ENCODE peak calls at places on chromosomes 11 and 22, in nine cellular contexts. One of them, this sample, is unnamed.

GRCh38 chr22:24146791-24147353 is 34.4 kb upstream of the SUSD2 start:
- DNase-seq in stimulated activated CD4-positive, alpha-beta T cell treated with anti-CD3 and anti-CD28 coated beads, Interleukin-2, amount 100 ng/mL, for 48 hours: no peak
- DNase-seq in HEK293T: no peak
- DNase-seq in tibial nerve: no peak
- DNase-seq in cardiac muscle cell: peak
- DNase-seq in NCI-H1694: peak
- DNase-seq in naive B cell: no peak
- DNase-seq in NCI-H1092 treated with DMSO at 0.1 percent for 48 hours: no peak
- DNase-seq in GM04504: no peak
- DNase-seq in this sample: no peak

GRCh38 chr22:46007003-46007847 is 30.3 kb upstream of the WNT7B start:
- DNase-seq in stimulated activated CD4-positive, alpha-beta T cell treated with anti-CD3 and anti-CD28 coated beads, Interleukin-2, amount 100 ng/mL, for 48 hours: no peak
- DNase-seq in HEK293T: no peak
- DNase-seq in tibial nerve: no peak
- DNase-seq in cardiac muscle cell: no peak
- DNase-seq in NCI-H1694: no peak
- DNase-seq in naive B cell: no peak
- DNase-seq in NCI-H1092 treated with DMSO at 0.1 percent for 48 hours: no peak
- DNase-seq in GM04504: peak
- DNase-seq in this sample: no peak

GRCh38 chr11:74012072-74012809 is 3.4 kb upstream of the UCP3 start:
- DNase-seq in stimulated activated CD4-positive, alpha-beta T cell treated with anti-CD3 and anti-CD28 coated beads, Interleukin-2, amount 100 ng/mL, for 48 hours: no peak
- DNase-seq in HEK293T: no peak
- DNase-seq in tibial nerve: no peak
- DNase-seq in cardiac muscle cell: no peak
- DNase-seq in NCI-H1694: no peak
- DNase-seq in naive B cell: no peak
- DNase-seq in NCI-H1092 treated with DMSO at 0.1 percent for 48 hours: no peak
- DNase-seq in GM04504: no peak
- DNase-seq in this sample: no peak

GRCh38 chr11:109993786-109994185 is 99.4 kb upstream of the ZC3H12C start:
- DNase-seq in stimulated activated CD4-positive, alpha-beta T cell treated with anti-CD3 and anti-CD28 coated beads, Interleukin-2, amount 100 ng/mL, for 48 hours: no peak
- DNase-seq in HEK293T: no peak
- DNase-seq in tibial nerve: no peak
- DNase-seq in cardiac muscle cell: no peak
- DNase-seq in NCI-H1694: no peak
- DNase-seq in naive B cell: no peak
- DNase-seq in NCI-H1092 treated with DMSO at 0.1 percent for 48 hours: no peak
- DNase-seq in GM04504: peak
- DNase-seq in this sample: no peak

GRCh38 chr11:35403765-35404396 is 15.5 kb downstream of the SLC1A2 start:
- DNase-seq in stimulated activated CD4-positive, alpha-beta T cell treated with anti-CD3 and anti-CD28 coated beads, Interleukin-2, amount 100 ng/mL, for 48 hours: no peak
- DNase-seq in HEK293T: no peak
- DNase-seq in tibial nerve: no peak
- DNase-seq in cardiac muscle cell: no peak
- DNase-seq in NCI-H1694: no peak
- DNase-seq in naive B cell: no peak
- DNase-seq in NCI-H1092 treated with DMSO at 0.1 percent for 48 hours: no peak
- DNase-seq in GM04504: no peak
- DNase-seq in this sample: no peak

GRCh38 chr22:48783821-48784266 is 1043.8 kb downstream of the BRD1 start:
- DNase-seq in stimulated activated CD4-positive, alpha-beta T cell treated with anti-CD3 and anti-CD28 coated beads, Interleukin-2, amount 100 ng/mL, for 48 hours: no peak
- DNase-seq in HEK293T: no peak
- DNase-seq in tibial nerve: peak
- DNase-seq in cardiac muscle cell: no peak
- DNase-seq in NCI-H1694: no peak
- DNase-seq in naive B cell: no peak
- DNase-seq in NCI-H1092 treated with DMSO at 0.1 percent for 48 hours: no peak
- DNase-seq in GM04504: no peak
- DNase-seq in this sample: no peak

GRCh38 chr22:46681010-46681409 is 57.0 kb downstream of the CERK start:
- DNase-seq in stimulated activated CD4-positive, alpha-beta T cell treated with anti-CD3 and anti-CD28 coated beads, Interleukin-2, amount 100 ng/mL, for 48 hours: no peak
- DNase-seq in HEK293T: peak
- DNase-seq in tibial nerve: no peak
- DNase-seq in cardiac muscle cell: no peak
- DNase-seq in NCI-H1694: no peak
- DNase-seq in naive B cell: no peak
- DNase-seq in NCI-H1092 treated with DMSO at 0.1 percent for 48 hours: no peak
- DNase-seq in GM04504: no peak
- DNase-seq in this sample: no peak

GRCh38 chr11:60924110-60924905 is at the start of gene TMEM132A:
- DNase-seq in stimulated activated CD4-positive, alpha-beta T cell treated with anti-CD3 and anti-CD28 coated beads, Interleukin-2, amount 100 ng/mL, for 48 hours: no peak
- DNase-seq in HEK293T: peak
- DNase-seq in tibial nerve: no peak
- DNase-seq in cardiac muscle cell: peak
- DNase-seq in NCI-H1694: peak
- DNase-seq in naive B cell: no peak
- DNase-seq in NCI-H1092 treated with DMSO at 0.1 percent for 48 hours: peak
- DNase-seq in GM04504: no peak
- DNase-seq in this sample: no peak

GRCh38 chr11:15707971-15708370 is 593.2 kb downstream of the INSC start:
- DNase-seq in stimulated activated CD4-positive, alpha-beta T cell treated with anti-CD3 and anti-CD28 coated beads, Interleukin-2, amount 100 ng/mL, for 48 hours: no peak
- DNase-seq in HEK293T: no peak
- DNase-seq in tibial nerve: peak
- DNase-seq in cardiac muscle cell: no peak
- DNase-seq in NCI-H1694: peak
- DNase-seq in naive B cell: no peak
- DNase-seq in NCI-H1092 treated with DMSO at 0.1 percent for 48 hours: peak
- DNase-seq in GM04504: no peak
- DNase-seq in this sample: no peak

GRCh38 chr22:43479962-43480361 is 68.1 kb downstream of the MPPED1 start:
- DNase-seq in stimulated activated CD4-positive, alpha-beta T cell treated with anti-CD3 and anti-CD28 coated beads, Interleukin-2, amount 100 ng/mL, for 48 hours: no peak
- DNase-seq in HEK293T: no peak
- DNase-seq in tibial nerve: no peak
- DNase-seq in cardiac muscle cell: no peak
- DNase-seq in NCI-H1694: no peak
- DNase-seq in naive B cell: no peak
- DNase-seq in NCI-H1092 treated with DMSO at 0.1 percent for 48 hours: no peak
- DNase-seq in GM04504: no peak
- DNase-seq in this sample: no peak

GRCh38 chr11:83070044-83070877 is 1.4 kb downstream of the RAB30 start:
- DNase-seq in stimulated activated CD4-positive, alpha-beta T cell treated with anti-CD3 and anti-CD28 coated beads, Interleukin-2, amount 100 ng/mL, for 48 hours: no peak
- DNase-seq in HEK293T: no peak
- DNase-seq in tibial nerve: no peak
- DNase-seq in cardiac muscle cell: no peak
- DNase-seq in NCI-H1694: no peak
- DNase-seq in naive B cell: no peak
- DNase-seq in NCI-H1092 treated with DMSO at 0.1 percent for 48 hours: no peak
- DNase-seq in GM04504: peak
- DNase-seq in this sample: no peak

GRCh38 chr22:44179989-44180705 is 578 bp upstream of the PARVG start:
- DNase-seq in stimulated activated CD4-positive, alpha-beta T cell treated with anti-CD3 and anti-CD28 coated beads, Interleukin-2, amount 100 ng/mL, for 48 hours: no peak
- DNase-seq in HEK293T: no peak
- DNase-seq in tibial nerve: no peak
- DNase-seq in cardiac muscle cell: no peak
- DNase-seq in NCI-H1694: no peak
- DNase-seq in naive B cell: no peak
- DNase-seq in NCI-H1092 treated with DMSO at 0.1 percent for 48 hours: no peak
- DNase-seq in GM04504: no peak
- DNase-seq in this sample: no peak

GRCh38 chr22:44894782-44895181 is 115.0 kb downstream of the PHF21B start:
- DNase-seq in stimulated activated CD4-positive, alpha-beta T cell treated with anti-CD3 and anti-CD28 coated beads, Interleukin-2, amount 100 ng/mL, for 48 hours: no peak
- DNase-seq in HEK293T: no peak
- DNase-seq in tibial nerve: no peak
- DNase-seq in cardiac muscle cell: no peak
- DNase-seq in NCI-H1694: no peak
- DNase-seq in naive B cell: no peak
- DNase-seq in NCI-H1092 treated with DMSO at 0.1 percent for 48 hours: no peak
- DNase-seq in GM04504: no peak
- DNase-seq in this sample: no peak

GRCh38 chr22:23675502-23676415 is 15.1 kb upstream of the RGL4 start:
- DNase-seq in stimulated activated CD4-positive, alpha-beta T cell treated with anti-CD3 and anti-CD28 coated beads, Interleukin-2, amount 100 ng/mL, for 48 hours: no peak
- DNase-seq in HEK293T: no peak
- DNase-seq in tibial nerve: no peak
- DNase-seq in cardiac muscle cell: no peak
- DNase-seq in NCI-H1694: no peak
- DNase-seq in naive B cell: no peak
- DNase-seq in NCI-H1092 treated with DMSO at 0.1 percent for 48 hours: no peak
- DNase-seq in GM04504: no peak
- DNase-seq in this sample: no peak

GRCh38 chr22:31286360-31287255 is 5.7 kb downstream of the PIK3IP1 start:
- DNase-seq in stimulated activated CD4-positive, alpha-beta T cell treated with anti-CD3 and anti-CD28 coated beads, Interleukin-2, amount 100 ng/mL, for 48 hours: no peak
- DNase-seq in HEK293T: no peak
- DNase-seq in tibial nerve: no peak
- DNase-seq in cardiac muscle cell: peak
- DNase-seq in NCI-H1694: no peak
- DNase-seq in naive B cell: peak
- DNase-seq in NCI-H1092 treated with DMSO at 0.1 percent for 48 hours: no peak
- DNase-seq in GM04504: no peak
- DNase-seq in this sample: peak

GRCh38 chr11:16126361-16126760 is 230.0 kb downstream of the SOX6 start:
- DNase-seq in stimulated activated CD4-positive, alpha-beta T cell treated with anti-CD3 and anti-CD28 coated beads, Interleukin-2, amount 100 ng/mL, for 48 hours: no peak
- DNase-seq in HEK293T: peak
- DNase-seq in tibial nerve: no peak
- DNase-seq in cardiac muscle cell: no peak
- DNase-seq in NCI-H1694: no peak
- DNase-seq in naive B cell: no peak
- DNase-seq in NCI-H1092 treated with DMSO at 0.1 percent for 48 hours: peak
- DNase-seq in GM04504: no peak
- DNase-seq in this sample: no peak

GRCh38 chr11:623999-624704 is 603 bp downstream of the CDHR5 start:
- DNase-seq in stimulated activated CD4-positive, alpha-beta T cell treated with anti-CD3 and anti-CD28 coated beads, Interleukin-2, amount 100 ng/mL, for 48 hours: no peak
- DNase-seq in HEK293T: no peak
- DNase-seq in tibial nerve: no peak
- DNase-seq in cardiac muscle cell: no peak
- DNase-seq in NCI-H1694: no peak
- DNase-seq in naive B cell: no peak
- DNase-seq in NCI-H1092 treated with DMSO at 0.1 percent for 48 hours: no peak
- DNase-seq in GM04504: no peak
- DNase-seq in this sample: no peak

GRCh38 chr11:18248561-18248960 is at the start of gene SAA2:
- DNase-seq in stimulated activated CD4-positive, alpha-beta T cell treated with anti-CD3 and anti-CD28 coated beads, Interleukin-2, amount 100 ng/mL, for 48 hours: no peak
- DNase-seq in HEK293T: no peak
- DNase-seq in tibial nerve: no peak
- DNase-seq in cardiac muscle cell: no peak
- DNase-seq in NCI-H1694: no peak
- DNase-seq in naive B cell: no peak
- DNase-seq in NCI-H1092 treated with DMSO at 0.1 percent for 48 hours: no peak
- DNase-seq in GM04504: no peak
- DNase-seq in this sample: no peak

GRCh38 chr22:44892803-44893730 is 116.7 kb downstream of the PHF21B start:
- DNase-seq in stimulated activated CD4-positive, alpha-beta T cell treated with anti-CD3 and anti-CD28 coated beads, Interleukin-2, amount 100 ng/mL, for 48 hours: no peak
- DNase-seq in HEK293T: no peak
- DNase-seq in tibial nerve: no peak
- DNase-seq in cardiac muscle cell: no peak
- DNase-seq in NCI-H1694: no peak
- DNase-seq in naive B cell: no peak
- DNase-seq in NCI-H1092 treated with DMSO at 0.1 percent for 48 hours: no peak
- DNase-seq in GM04504: no peak
- DNase-seq in this sample: no peak

GRCh38 chr11:118524757-118525465 is 2.4 kb upstream of the TTC36 start:
- DNase-seq in stimulated activated CD4-positive, alpha-beta T cell treated with anti-CD3 and anti-CD28 coated beads, Interleukin-2, amount 100 ng/mL, for 48 hours: no peak
- DNase-seq in HEK293T: no peak
- DNase-seq in tibial nerve: no peak
- DNase-seq in cardiac muscle cell: no peak
- DNase-seq in NCI-H1694: no peak
- DNase-seq in naive B cell: no peak
- DNase-seq in NCI-H1092 treated with DMSO at 0.1 percent for 48 hours: no peak
- DNase-seq in GM04504: no peak
- DNase-seq in this sample: no peak

GRCh38 chr22:28710889-28711285 is 30.7 kb downstream of the CHEK2 start:
- DNase-seq in stimulated activated CD4-positive, alpha-beta T cell treated with anti-CD3 and anti-CD28 coated beads, Interleukin-2, amount 100 ng/mL, for 48 hours: no peak
- DNase-seq in HEK293T: no peak
- DNase-seq in tibial nerve: no peak
- DNase-seq in cardiac muscle cell: no peak
- DNase-seq in NCI-H1694: no peak
- DNase-seq in naive B cell: no peak
- DNase-seq in NCI-H1092 treated with DMSO at 0.1 percent for 48 hours: no peak
- DNase-seq in GM04504: no peak
- DNase-seq in this sample: no peak

GRCh38 chr22:19786959-19787848 is 26.6 kb downstream of the TBX1 start:
- DNase-seq in stimulated activated CD4-positive, alpha-beta T cell treated with anti-CD3 and anti-CD28 coated beads, Interleukin-2, amount 100 ng/mL, for 48 hours: no peak
- DNase-seq in HEK293T: no peak
- DNase-seq in tibial nerve: no peak
- DNase-seq in cardiac muscle cell: no peak
- DNase-seq in NCI-H1694: no peak
- DNase-seq in naive B cell: no peak
- DNase-seq in NCI-H1092 treated with DMSO at 0.1 percent for 48 hours: no peak
- DNase-seq in GM04504: no peak
- DNase-seq in this sample: no peak

GRCh38 chr22:27110985-27111451 is 453.6 kb downstream of the MIAT start:
- DNase-seq in stimulated activated CD4-positive, alpha-beta T cell treated with anti-CD3 and anti-CD28 coated beads, Interleukin-2, amount 100 ng/mL, for 48 hours: no peak
- DNase-seq in HEK293T: no peak
- DNase-seq in tibial nerve: no peak
- DNase-seq in cardiac muscle cell: peak
- DNase-seq in NCI-H1694: peak
- DNase-seq in naive B cell: no peak
- DNase-seq in NCI-H1092 treated with DMSO at 0.1 percent for 48 hours: no peak
- DNase-seq in GM04504: no peak
- DNase-seq in this sample: no peak

GRCh38 chr11:35141538-35141937 is 2.6 kb downstream of the CD44 start:
- DNase-seq in stimulated activated CD4-positive, alpha-beta T cell treated with anti-CD3 and anti-CD28 coated beads, Interleukin-2, amount 100 ng/mL, for 48 hours: no peak
- DNase-seq in HEK293T: no peak
- DNase-seq in tibial nerve: peak
- DNase-seq in cardiac muscle cell: no peak
- DNase-seq in NCI-H1694: no peak
- DNase-seq in naive B cell: peak
- DNase-seq in NCI-H1092 treated with DMSO at 0.1 percent for 48 hours: no peak
- DNase-seq in GM04504: no peak
- DNase-seq in this sample: no peak

GRCh38 chr22:32631507-32632245 is 157.1 kb downstream of the FBXO7 start:
- DNase-seq in stimulated activated CD4-positive, alpha-beta T cell treated with anti-CD3 and anti-CD28 coated beads, Interleukin-2, amount 100 ng/mL, for 48 hours: no peak
- DNase-seq in HEK293T: no peak
- DNase-seq in tibial nerve: no peak
- DNase-seq in cardiac muscle cell: no peak
- DNase-seq in NCI-H1694: no peak
- DNase-seq in naive B cell: no peak
- DNase-seq in NCI-H1092 treated with DMSO at 0.1 percent for 48 hours: no peak
- DNase-seq in GM04504: no peak
- DNase-seq in this sample: no peak

GRCh38 chr11:117826360-117826635 is 1.8 kb upstream of the FXYD2 start:
- DNase-seq in stimulated activated CD4-positive, alpha-beta T cell treated with anti-CD3 and anti-CD28 coated beads, Interleukin-2, amount 100 ng/mL, for 48 hours: no peak
- DNase-seq in HEK293T: no peak
- DNase-seq in tibial nerve: no peak
- DNase-seq in cardiac muscle cell: no peak
- DNase-seq in NCI-H1694: no peak
- DNase-seq in naive B cell: no peak
- DNase-seq in NCI-H1092 treated with DMSO at 0.1 percent for 48 hours: no peak
- DNase-seq in GM04504: no peak
- DNase-seq in this sample: no peak

GRCh38 chr22:49848690-49849160 is 4.9 kb upstream of the ZBED4 start:
- DNase-seq in stimulated activated CD4-positive, alpha-beta T cell treated with anti-CD3 and anti-CD28 coated beads, Interleukin-2, amount 100 ng/mL, for 48 hours: no peak
- DNase-seq in HEK293T: no peak
- DNase-seq in tibial nerve: no peak
- DNase-seq in cardiac muscle cell: no peak
- DNase-seq in NCI-H1694: no peak
- DNase-seq in naive B cell: no peak
- DNase-seq in NCI-H1092 treated with DMSO at 0.1 percent for 48 hours: no peak
- DNase-seq in GM04504: no peak
- DNase-seq in this sample: no peak

GRCh38 chr11:85721191-85721590 is 35.2 kb upstream of the CCDC89 start:
- DNase-seq in stimulated activated CD4-positive, alpha-beta T cell treated with anti-CD3 and anti-CD28 coated beads, Interleukin-2, amount 100 ng/mL, for 48 hours: no peak
- DNase-seq in HEK293T: no peak
- DNase-seq in tibial nerve: no peak
- DNase-seq in cardiac muscle cell: no peak
- DNase-seq in NCI-H1694: no peak
- DNase-seq in naive B cell: no peak
- DNase-seq in NCI-H1092 treated with DMSO at 0.1 percent for 48 hours: no peak
- DNase-seq in GM04504: no peak
- DNase-seq in this sample: no peak

GRCh38 chr11:133306019-133306418 is 226.3 kb downstream of the OPCML start:
- DNase-seq in stimulated activated CD4-positive, alpha-beta T cell treated with anti-CD3 and anti-CD28 coated beads, Interleukin-2, amount 100 ng/mL, for 48 hours: no peak
- DNase-seq in HEK293T: no peak
- DNase-seq in tibial nerve: no peak
- DNase-seq in cardiac muscle cell: peak
- DNase-seq in NCI-H1694: no peak
- DNase-seq in naive B cell: no peak
- DNase-seq in NCI-H1092 treated with DMSO at 0.1 percent for 48 hours: no peak
- DNase-seq in GM04504: no peak
- DNase-seq in this sample: no peak

GRCh38 chr22:23613193-23613973 is 18.7 kb downstream of the DRICH1 start:
- DNase-seq in stimulated activated CD4-positive, alpha-beta T cell treated with anti-CD3 and anti-CD28 coated beads, Interleukin-2, amount 100 ng/mL, for 48 hours: no peak
- DNase-seq in HEK293T: no peak
- DNase-seq in tibial nerve: no peak
- DNase-seq in cardiac muscle cell: no peak
- DNase-seq in NCI-H1694: no peak
- DNase-seq in naive B cell: no peak
- DNase-seq in NCI-H1092 treated with DMSO at 0.1 percent for 48 hours: no peak
- DNase-seq in GM04504: no peak
- DNase-seq in this sample: no peak

GRCh38 chr11:118410055-118410745 is 8.8 kb downstream of the ATP5MG start:
- DNase-seq in stimulated activated CD4-positive, alpha-beta T cell treated with anti-CD3 and anti-CD28 coated beads, Interleukin-2, amount 100 ng/mL, for 48 hours: no peak
- DNase-seq in HEK293T: no peak
- DNase-seq in tibial nerve: no peak
- DNase-seq in cardiac muscle cell: peak
- DNase-seq in NCI-H1694: no peak
- DNase-seq in naive B cell: no peak
- DNase-seq in NCI-H1092 treated with DMSO at 0.1 percent for 48 hours: no peak
- DNase-seq in GM04504: no peak
- DNase-seq in this sample: no peak

This sample was measured in T follicular helper cell.